ENCODE peak calls at places on chromosomes 4 and X, in seven cellular contexts. B is CD8-positive, alpha-beta T cell; I is omental fat pad; Q is fibroblast of pulmonary artery; Z is kidney tubule cell; V is pons; M is SK-N-SH. Y is an unnamed sample.

GRCh38 chr4:123327846-123328447 is 68.6 kb upstream of the SPRY1 start:
- DNase-seq in Z (no peak), Q (no peak), B (no peak), M (no peak), I (no peak), V (no peak), Y (no peak)

GRCh38 chr4:173301518-173302201 is 32.5 kb downstream of the HMGB2 start:
- DNase-seq in V (peak), Z (peak), M (peak), B (no peak), I (no peak), Q (peak), Y (no peak)

GRCh38 chr4:81165853-81166430 is 49.1 kb downstream of the PRKG2 start:
- DNase-seq in I (no peak), B (no peak), Q (no peak), Z (peak), M (no peak), V (no peak), Y (no peak)

GRCh38 chr4:108900018-108900417 is 137.2 kb upstream of the ETNPPL start:
- DNase-seq in Q (no peak), V (no peak), M (no peak), I (no peak), B (no peak), Z (no peak), Y (no peak)

GRCh38 chrX:15468036-15468435 is 25.1 kb downstream of the PIR start:
- DNase-seq in B (no peak), M (peak), Q (peak), I (no peak), V (peak), Z (peak), Y (no peak)

GRCh38 chr4:143424276-143424675 is 87.6 kb downstream of the GAB1 start:
- DNase-seq in M (no peak), I (no peak), Q (no peak), V (no peak), Z (no peak), B (no peak), Y (no peak)

GRCh38 chr4:16897991-16898827 is at the start of gene LDB2:
- DNase-seq in I (no peak), M (peak), V (peak), Z (peak), B (no peak), Q (peak), Y (no peak)

GRCh38 chr4:163556169-163556568 is 61.7 kb downstream of the TMA16 start:
- DNase-seq in B (no peak), M (no peak), Z (peak), Q (no peak), V (peak), I (no peak), Y (no peak)

GRCh38 chr4:6907658-6908191 is 1.9 kb upstream of the TBC1D14 start:
- DNase-seq in Z (peak), B (no peak), M (peak), V (no peak), I (no peak), Q (peak), Y (no peak)

GRCh38 chr4:7160439-7160838 is 31.9 kb upstream of the SORCS2 start:
- DNase-seq in Z (no peak), V (peak), I (no peak), Q (no peak), B (no peak), M (peak), Y (no peak)

GRCh38 chr4:139115226-139115625 is 61.8 kb downstream of the ELF2 start:
- DNase-seq in M (no peak), Z (no peak), V (no peak), I (no peak), Q (no peak), B (no peak), Y (no peak)